ENCODE peak calls at places on chromosomes 3 and 15, in seven cellular contexts. Y is IMR-90, T is sigmoid colon, E is Panc1, X is GM23248, W is body of pancreas, F is fibroblast of lung. V is an unnamed sample.

GRCh38 chr3:73563896-73564582 is 60.7 kb downstream of the PDZRN3 start:
- DNase-seq in Y (peak; percentile 49), T (no peak), E (no peak), X (peak; percentile 47), W (no peak), F (no peak), V (no peak)

GRCh38 chr15:23424111-23424904 is 22.7 kb downstream of the GOLGA6L2 start:
- DNase-seq in Y (no peak), T (peak; percentile 40), E (no peak), X (no peak), W (no peak), F (no peak), V (no peak)

GRCh38 chr3:182412066-182412465 is 381.2 kb upstream of the ATP11B start:
- DNase-seq in Y (no peak), T (no peak), E (no peak), X (no peak), W (no peak), F (no peak), V (no peak)

GRCh38 chr3:108804437-108804836 is 18.1 kb upstream of the TRAT1 start:
- DNase-seq in Y (no peak), T (no peak), E (no peak), X (no peak), W (no peak), F (no peak), V (no peak)

GRCh38 chr3:185069023-185069422 is 83.8 kb downstream of the C3orf70 start:
- DNase-seq in Y (no peak), T (no peak), E (no peak), X (no peak), W (no peak), F (no peak), V (no peak)

GRCh38 chr3:136305879-136306278 is 55.7 kb downstream of the PCCB start:
- DNase-seq in Y (peak; percentile 70), T (no peak), E (peak; percentile 15), X (peak; percentile 61), W (no peak), F (peak; percentile 79), V (no peak)

GRCh38 chr3:151843275-151843674 is 29.4 kb downstream of the AADAC start:
- DNase-seq in Y (peak; percentile 16), T (no peak), E (no peak), X (no peak), W (no peak), F (peak; percentile 35), V (no peak)

GRCh38 chr3:48437812-48438211 is 2.1 kb downstream of the CCDC51 start:
- DNase-seq in Y (no peak), T (no peak), E (no peak), X (no peak), W (no peak), F (no peak), V (no peak)

GRCh38 chr15:95567686-95568085 is 762.8 kb upstream of the NR2F2 start:
- DNase-seq in Y (peak; percentile 9), T (no peak), E (no peak), X (peak; percentile 15), W (no peak), F (no peak), V (no peak)

GRCh38 chr3:150469931-150470740 is 62.0 kb downstream of the TSC22D2 start:
- DNase-seq in Y (peak; percentile 79), T (no peak), E (peak; percentile 88), X (peak; percentile 63), W (no peak), F (no peak), V (no peak)

GRCh38 chr3:133663569-133664313 is 2.0 kb upstream of the TOPBP1 start:
- DNase-seq in Y (peak; percentile 55), T (no peak), E (no peak), X (peak; percentile 75), W (peak; percentile 64), F (peak; percentile 56), V (no peak)

GRCh38 chr3:115248274-115248673 is 101.2 kb upstream of the ZBTB20 start:
- DNase-seq in Y (peak; percentile 73), T (no peak), E (no peak), X (peak; percentile 80), W (no peak), F (no peak), V (no peak)

GRCh38 chr3:134060561-134061385 is 31.0 kb upstream of the SLCO2A1 start:
- DNase-seq in Y (no peak), T (no peak), E (no peak), X (no peak), W (no peak), F (peak; percentile 57), V (no peak)

GRCh38 chr3:9024341-9024740 is 61.1 kb upstream of the RAD18 start:
- DNase-seq in Y (no peak), T (no peak), E (no peak), X (no peak), W (no peak), F (no peak), V (no peak)

GRCh38 chr3:31218082-31218481 is 314.6 kb upstream of the STT3B start:
- DNase-seq in Y (no peak), T (no peak), E (no peak), X (no peak), W (no peak), F (no peak), V (no peak)

GRCh38 chr3:98817546-98817945 is 54.4 kb downstream of the ST3GAL6 start:
- DNase-seq in Y (peak; percentile 59), T (no peak), E (peak; percentile 33), X (peak; percentile 60), W (no peak), F (peak; percentile 78), V (no peak)

GRCh38 chr3:186472466-186473008 is 71.6 kb downstream of the CRYGS start:
- DNase-seq in Y (peak; percentile 13), T (no peak), E (no peak), X (peak; percentile 39), W (no peak), F (no peak), V (no peak)

GRCh38 chr3:15279671-15280402 is 52.5 kb downstream of the SH3BP5 start:
- DNase-seq in Y (no peak), T (no peak), E (no peak), X (peak; percentile 46), W (no peak), F (no peak), V (no peak)

GRCh38 chr3:193680220-193680619 is 87.2 kb downstream of the OPA1 start:
- DNase-seq in Y (peak; percentile 66), T (no peak), E (no peak), X (peak; percentile 16), W (no peak), F (peak; percentile 37), V (no peak)

GRCh38 chr15:39054128-39054732 is 489.6 kb upstream of the RASGRP1 start:
- DNase-seq in Y (no peak), T (no peak), E (no peak), X (no peak), W (no peak), F (no peak), V (no peak)

GRCh38 chr3:69915726-69916125 is 83.8 kb upstream of the SAMMSON start:
- DNase-seq in Y (no peak), T (no peak), E (no peak), X (no peak), W (no peak), F (no peak), V (no peak)

GRCh38 chr15:58463815-58464697 is 32.3 kb downstream of the LIPC start:
- DNase-seq in Y (peak; percentile 73), T (no peak), E (no peak), X (peak; percentile 25), W (no peak), F (no peak), V (no peak)
- H3K4me1 ChIP-seq in Y (peaks cover 6% of the 10 kb centered on the region), T (peaks cover 6% of the 10 kb centered on the region), E (no peaks in the 10 kb centered on the region), X (peaks cover 10% of the 10 kb centered on the region), W (peaks cover 28% of the 10 kb centered on the region), F (no peaks in the 10 kb centered on the region), V (peaks cover 11% of the 10 kb centered on the region)

DNA sequence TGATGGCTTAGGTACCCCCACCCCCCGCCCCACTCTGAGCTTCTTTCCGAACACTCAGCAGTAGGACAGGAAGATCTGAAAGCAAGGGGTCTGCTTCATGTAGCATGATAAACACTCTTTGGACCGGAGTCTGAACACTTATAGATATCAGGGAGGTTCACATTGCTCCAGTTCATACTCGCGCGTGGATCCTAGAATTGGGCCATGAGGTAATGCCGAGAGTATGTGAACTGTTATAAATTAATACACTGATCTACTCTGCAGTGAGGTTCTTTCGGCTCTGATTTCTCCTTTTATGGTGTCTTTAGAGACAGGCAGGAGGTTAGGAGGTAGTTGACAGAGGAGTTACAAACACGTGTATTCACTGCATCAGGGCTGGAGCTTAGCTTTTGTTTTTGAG is 223.0 kb downstream of the THSD4 start:
- DNase-seq in Y (no peak), T (no peak), E (no peak), X (no peak), W (no peak), F (no peak), V (no peak)
- H3K27ac ChIP-seq in Y (no peak overlapping the region), T (no peak overlapping the region), E (no peak overlapping the region), X (no peak overlapping the region), W (no peak overlapping the region), F (no peak overlapping the region), V (peak overlapping the region; percentile 75)

DNA sequence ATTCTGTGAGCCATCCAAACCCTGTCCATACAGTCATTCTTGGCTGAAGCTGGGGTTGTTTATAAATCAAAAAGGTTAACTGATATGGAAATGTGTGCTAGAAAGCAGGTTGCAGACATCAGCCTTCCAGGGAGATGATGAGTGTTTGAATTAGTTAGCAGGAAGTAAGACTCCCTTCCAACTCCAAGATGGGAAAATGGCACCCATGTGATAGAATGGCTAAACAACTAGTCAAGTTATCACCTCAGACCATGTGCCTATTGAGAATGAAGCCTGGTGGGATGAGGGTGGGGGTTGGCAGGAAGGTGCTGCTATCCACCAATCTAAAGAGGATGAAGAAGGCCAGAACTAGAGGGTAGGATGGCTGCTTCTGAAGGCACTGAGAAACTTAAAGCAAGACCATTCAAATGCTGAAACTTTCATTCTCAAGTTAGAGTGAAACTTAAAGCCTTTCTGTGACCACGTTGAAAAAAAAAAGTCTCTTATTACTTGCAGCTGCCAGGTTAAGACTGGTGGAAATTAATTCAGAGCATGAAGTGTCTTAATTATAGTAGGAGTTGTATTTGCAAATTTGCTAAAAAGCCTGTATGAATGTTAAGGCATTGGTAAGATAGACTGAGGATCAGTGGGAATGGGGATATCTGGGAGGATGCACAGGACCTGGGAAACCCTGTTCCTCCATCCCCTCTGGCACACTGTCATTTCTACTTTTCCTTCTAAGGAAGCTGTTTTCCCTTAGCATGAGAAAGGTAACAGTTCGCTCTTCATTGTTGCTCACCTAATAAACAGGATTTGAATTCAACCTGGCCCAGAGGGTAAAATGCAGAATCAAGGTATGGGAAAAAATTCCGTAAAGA is 36.8 kb downstream of the CCR3 start:
- DNase-seq in Y (no peak), T (no peak), E (no peak), X (no peak), W (no peak), F (no peak), V (no peak)
- H3K4me1 ChIP-seq in Y (no peaks in the 10 kb centered on the region), T (no peaks in the 10 kb centered on the region), E (no peaks in the 10 kb centered on the region), X (no peaks in the 10 kb centered on the region), W (no peaks in the 10 kb centered on the region), F (no peaks in the 10 kb centered on the region), V (no peaks in the 10 kb centered on the region)

DNA sequence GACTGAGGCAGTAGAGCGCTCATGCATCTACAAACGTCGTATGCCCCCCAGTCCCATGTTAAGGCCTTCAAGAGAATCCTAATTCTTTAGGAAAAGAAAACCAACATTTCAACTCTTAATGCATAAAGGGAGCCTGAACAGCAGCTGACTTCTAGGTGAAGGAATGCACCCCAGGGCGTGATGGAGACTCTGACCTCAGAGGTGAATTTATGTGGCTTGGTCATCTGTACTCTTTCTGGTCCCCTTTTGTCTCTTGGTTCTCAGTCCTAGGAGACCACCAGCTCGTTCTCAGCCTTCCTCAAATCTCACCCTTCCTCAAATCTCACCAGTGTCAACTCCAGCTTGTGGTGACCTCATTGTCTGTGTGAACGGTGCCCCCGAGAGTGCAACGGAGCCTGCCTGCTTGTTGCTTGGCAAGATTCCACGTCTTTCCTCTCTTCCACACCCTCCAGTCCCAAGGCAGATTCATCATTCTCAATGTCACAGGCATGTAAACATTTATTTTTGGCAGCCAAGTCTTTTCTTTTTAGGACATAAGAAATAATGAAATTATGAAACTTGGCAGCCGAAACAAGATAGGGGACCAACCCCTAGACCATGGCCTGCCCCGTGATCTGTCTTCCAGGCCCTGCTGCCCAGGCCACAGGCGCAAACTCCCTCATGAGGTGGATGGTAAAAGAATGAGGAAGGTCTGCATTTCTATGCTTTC is 166.2 kb downstream of the ADAMTS17 start:
- DNase-seq in Y (no peak), T (peak; percentile 61), E (no peak), X (no peak), W (no peak), F (no peak), V (no peak)
- H3K27ac ChIP-seq in Y (no peak overlapping the region), T (peak overlapping the region; percentile 67), E (no peak overlapping the region), X (no peak overlapping the region), W (no peak overlapping the region), F (no peak overlapping the region), V (no peak overlapping the region)